ENCODE peak calls at places on chromosomes 4 and X, in five cellular contexts. L is lower leg skin, Y is mesothelial cell of epicardium, X is cardiac fibroblast, N is dorsolateral prefrontal cortex. H is an unnamed sample.

GRCh38 chr4:25769251-25769650 is 93.5 kb downstream of the SEL1L3 start:
- DNase-seq in L (no peak), N (no peak), X (peak), Y (no peak), H (no peak)

GRCh38 chr4:25635501-25635900 is 20.1 kb upstream of the SLC34A2 start:
- DNase-seq in Y (no peak), L (no peak), N (no peak), X (no peak), H (no peak)

GRCh38 chrX:75746891-75747639 is 38.0 kb downstream of the MAGEE2 start:
- DNase-seq in Y (no peak), X (peak), L (no peak), N (no peak), H (peak)

GRCh38 chr4:82739292-82740190 is 59.1 kb downstream of the SCD5 start:
- DNase-seq in N (peak), Y (peak), X (peak), L (peak), H (peak)

GRCh38 chr4:25484243-25484721 is 107.2 kb downstream of the ANAPC4 start:
- DNase-seq in N (no peak), L (no peak), Y (no peak), X (peak), H (no peak)

GRCh38 chr4:115042496-115042895 is 70.9 kb downstream of the NDST4 start:
- DNase-seq in X (no peak), L (no peak), Y (no peak), N (no peak), H (no peak)

GRCh38 chr4:132108784-132109183 is 1040.3 kb upstream of the PCDH10 start:
- DNase-seq in N (no peak), L (no peak), X (peak), Y (no peak), H (no peak)

GRCh38 chr4:53905935-53906377 is 158.4 kb downstream of the CHIC2 start:
- DNase-seq in Y (no peak), L (peak), N (peak), X (peak), H (no peak)

GRCh38 chrX:95754411-95754810 is 930.2 kb upstream of the DIAPH2 start:
- DNase-seq in L (no peak), X (peak), N (no peak), Y (no peak), H (no peak)

GRCh38 chrX:14630724-14631123 is 101.4 kb downstream of the GLRA2 start:
- DNase-seq in L (no peak), X (peak), Y (no peak), N (no peak), H (no peak)

GRCh38 chrX:150503898-150504219 is 64.6 kb upstream of the MTM1 start:
- DNase-seq in X (no peak), L (no peak), Y (no peak), N (no peak), H (no peak)

GRCh38 chr4:114180481-114180880 is 201.0 kb upstream of the ARSJ start:
- DNase-seq in L (peak), Y (no peak), X (peak), N (peak), H (no peak)

GRCh38 chr4:154551872-154552686 is 1.9 kb upstream of the PLRG1 start:
- DNase-seq in L (peak), N (peak), X (peak), Y (peak), H (peak)

GRCh38 chr4:124060261-124060918 is 652.1 kb downstream of the ANKRD50 start:
- DNase-seq in N (no peak), L (peak), Y (no peak), X (peak), H (no peak)

GRCh38 chr4:128355301-128355700 is 67.7 kb upstream of the PGRMC2 start:
- DNase-seq in Y (no peak), N (no peak), X (peak), L (no peak), H (no peak)

GRCh38 chrX:130975947-130976346 is 72.9 kb upstream of the ENOX2 start:
- DNase-seq in L (peak), Y (peak), N (no peak), X (peak), H (peak)

GRCh38 chr4:128107766-128108165 is 46.7 kb downstream of the LARP1B start:
- DNase-seq in X (peak), Y (no peak), L (no peak), N (no peak), H (no peak)

GRCh38 chr4:59814402-59814801 is 1385.7 kb upstream of the ADGRL3 start:
- DNase-seq in N (no peak), Y (no peak), L (no peak), X (no peak), H (no peak)

GRCh38 chr4:186621959-186622553 is 66.7 kb upstream of the MTNR1A start:
- DNase-seq in X (peak), N (no peak), Y (no peak), L (no peak), H (no peak)

GRCh38 chrX:24167719-24168472 is 18.4 kb downstream of the ZFX start:
- DNase-seq in X (no peak), N (no peak), L (no peak), Y (no peak), H (no peak)

GRCh38 chr4:38294238-38294637 is 334.0 kb downstream of the PTTG2 start:
- DNase-seq in L (no peak), X (no peak), N (no peak), Y (no peak), H (no peak)

GRCh38 chr4:20271954-20272353 is 20.2 kb downstream of the SLIT2 start:
- DNase-seq in X (no peak), N (no peak), Y (no peak), L (no peak), H (no peak)

GRCh38 chrX:8005678-8006347 is 78.6 kb upstream of the PNPLA4 start:
- DNase-seq in X (no peak), L (no peak), Y (no peak), N (no peak), H (no peak)

GRCh38 chrX:85927740-85928139 is 119.6 kb downstream of the CHM start:
- DNase-seq in N (no peak), L (no peak), X (no peak), Y (no peak), H (no peak)

GRCh38 chr4:88747351-88747750 is 49.7 kb upstream of the NAP1L5 start:
- DNase-seq in Y (no peak), L (no peak), N (no peak), X (no peak), H (no peak)

GRCh38 chrX:129403974-129404669 is 119.2 kb downstream of the SMARCA1 start:
- DNase-seq in N (no peak), X (no peak), L (no peak), Y (no peak), H (no peak)

GRCh38 chr4:98657531-98658286 is 702 bp downstream of the TSPAN5 start:
- DNase-seq in L (no peak), N (peak), X (peak), Y (peak), H (no peak)

GRCh38 chr4:109912706-109913621 is at the start of gene EGF:
- DNase-seq in L (no peak), N (no peak), X (peak), Y (no peak), H (no peak)

GRCh38 chrX:32893751-32894150 is 317.6 kb downstream of the DMD start:
- DNase-seq in N (no peak), L (no peak), Y (no peak), X (no peak), H (no peak)

DNA sequence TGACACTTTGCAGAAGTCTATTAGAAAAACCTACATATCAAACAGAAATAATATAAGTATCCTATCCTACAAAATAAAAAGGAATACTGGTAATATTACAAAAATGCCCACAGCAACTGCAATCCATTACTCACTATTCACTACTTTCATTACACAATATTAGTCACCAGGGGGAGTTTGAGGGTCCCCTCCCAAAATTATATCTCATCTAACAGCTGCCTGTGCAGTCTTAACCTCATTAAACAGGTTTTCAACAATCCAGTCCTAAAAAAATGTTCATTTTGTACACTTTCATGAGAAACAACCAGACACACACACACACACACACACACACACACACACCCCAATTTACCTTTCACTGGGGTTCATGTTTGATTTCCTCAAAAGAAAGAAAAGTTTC is 2.9 kb downstream of the CLOCK start:
- DNase-seq in L (no peak), X (peak), Y (no peak), N (no peak), H (no peak)
- TF ChIP-seq CTCF in L (no peak), X (no peak), Y (no peak), N (no peak), H (no peak)

GRCh38 chr4:159292137-159292896 is 189.4 kb downstream of the RAPGEF2 start:
- DNase-seq in X (no peak), N (no peak), L (no peak), Y (no peak), H (no peak)
- TF ChIP-seq CTCF in X (no peak), N (no peak), L (no peak), Y (no peak), H (peak)

GRCh38 chr4:139746430-139746829 is 80.8 kb downstream of the MGST2 start:
- DNase-seq in Y (peak), L (no peak), X (no peak), N (no peak), H (no peak)

GRCh38 chr4:139749313-139749712 is 83.7 kb downstream of the MGST2 start:
- DNase-seq in L (no peak), N (no peak), X (no peak), Y (no peak), H (no peak)

GRCh38 chr4:139754913-139755312 is 89.3 kb downstream of the MGST2 start:
- DNase-seq in N (no peak), X (no peak), L (no peak), Y (no peak), H (no peak)

GRCh38 chr4:139753686-139754085 is 88.1 kb downstream of the MGST2 start:
- DNase-seq in N (no peak), L (no peak), X (no peak), Y (no peak), H (no peak)

GRCh38 chr4:139750099-139750498 is 84.5 kb downstream of the MGST2 start:
- DNase-seq in N (no peak), X (no peak), L (no peak), Y (no peak), H (no peak)
- TF ChIP-seq CTCF in N (no peak), X (no peak), L (no peak), Y (no peak), H (no peak)

DNA sequence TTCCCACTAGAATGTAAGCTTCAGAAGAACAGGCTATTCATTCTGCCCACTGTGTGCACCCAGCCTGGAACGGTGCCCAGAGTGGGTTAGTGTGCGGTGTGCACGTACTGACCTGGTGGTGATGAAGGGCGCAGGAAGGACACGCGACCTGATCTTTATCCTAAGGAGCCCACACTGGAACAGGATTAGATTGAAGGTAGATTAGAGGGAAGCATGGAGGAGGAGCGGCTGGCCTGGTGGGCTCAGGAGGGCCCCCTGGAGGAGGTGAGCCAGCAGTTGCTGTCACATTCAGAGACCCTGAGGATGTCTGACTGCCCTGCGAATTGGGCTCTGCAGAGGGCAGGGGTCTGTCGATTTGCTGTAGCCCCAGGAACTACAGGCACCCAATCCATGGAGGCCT is 73.1 kb downstream of the HTRA3 start:
- DNase-seq in X (no peak), N (no peak), L (no peak), Y (no peak), H (no peak)
- TF ChIP-seq CTCF in X (peak), N (no peak), L (no peak), Y (no peak), H (peak)

H was measured in progenitor cell of endocrine pancreas.